ENCODE peak calls at places on chromosomes 16 and 17, in six cellular contexts. X is NT2/D1, I is endodermal cell, F is pancreas, R is A549, S is heart left ventricle. P is an unnamed sample.

GRCh38 chr17:72219136-72219823 is 98.5 kb downstream of the SOX9 start:
- DNase-seq in F (no peak), I (peak), R (no peak), X (no peak), S (no peak), P (no peak)

GRCh38 chr16:89473791-89474414 is 16.5 kb downstream of the ANKRD11 start:
- DNase-seq in X (no peak), I (peak), F (no peak), R (no peak), S (no peak), P (no peak)

GRCh38 chr17:1627219-1627986 is 1.2 kb downstream of the SLC43A2 start:
- DNase-seq in R (no peak), X (no peak), I (peak), F (peak), S (peak), P (no peak)

GRCh38 chr16:74580828-74581227 is 26.1 kb downstream of the GLG1 start:
- DNase-seq in R (no peak), X (no peak), I (no peak), F (no peak), S (no peak), P (no peak)

GRCh38 chr17:2449486-2449885 is 48.6 kb upstream of the MNT start:
- DNase-seq in R (no peak), I (no peak), S (no peak), X (no peak), F (no peak), P (no peak)

GRCh38 chr16:17773698-17774101 is 302.9 kb upstream of the XYLT1 start:
- DNase-seq in I (no peak), X (no peak), R (no peak), F (no peak), S (no peak), P (no peak)

GRCh38 chr16:88769617-88770458 is 15.2 kb downstream of the PIEZO1 start:
- DNase-seq in I (peak), R (peak), X (peak), F (no peak), S (no peak), P (no peak)

GRCh38 chr17:16107165-16107770 is 107.6 kb downstream of the TTC19 start:
- DNase-seq in X (no peak), I (no peak), R (no peak), S (no peak), F (no peak), P (no peak)

GRCh38 chr17:83136156-83136555 is 56.7 kb downstream of the METRNL start:
- DNase-seq in I (peak), R (no peak), S (no peak), X (no peak), F (no peak), P (no peak)

GRCh38 chr17:54353789-54354525 is 531.2 kb downstream of the KIF2B start:
- DNase-seq in F (no peak), I (no peak), X (no peak), S (no peak), R (no peak), P (no peak)
- H3K4me3 ChIP-seq in F (no peak), I (no peak), X (no peak), S (no peak), R (no peak), P (no peak)

DNA sequence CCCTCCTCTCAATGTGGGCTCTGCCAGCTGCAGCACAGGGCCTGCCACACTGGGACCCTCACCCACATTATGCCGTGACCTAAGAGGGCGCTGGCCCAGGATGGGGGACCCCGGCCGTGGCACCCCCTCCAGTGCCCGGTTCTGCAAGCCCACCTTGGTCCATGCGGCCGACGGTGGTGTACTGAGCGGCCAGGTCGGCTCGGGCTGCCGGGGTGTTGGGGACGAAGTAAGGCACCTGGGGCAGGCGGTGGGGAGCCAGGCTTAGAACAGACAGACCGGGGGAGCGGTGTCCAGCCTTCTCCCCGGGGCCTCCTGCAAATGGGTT is 6.5 kb downstream of the SGSH start:
- DNase-seq in S (no peak), F (no peak), X (no peak), I (no peak), R (no peak), P (no peak)
- H3K4me3 ChIP-seq in S (no peak), F (no peak), X (no peak), I (no peak), R (no peak), P (no peak)

GRCh38 chr17:49696233-49696761 is 11.5 kb downstream of the SLC35B1 start:
- DNase-seq in R (no peak), S (no peak), I (no peak), F (no peak), X (no peak), P (no peak)

GRCh38 chr17:49692751-49693150 is 14.9 kb upstream of the SPOP start:
- DNase-seq in R (no peak), I (peak), F (no peak), X (no peak), S (no peak), P (no peak)

GRCh38 chr17:49695698-49696232 is 12.0 kb downstream of the SLC35B1 start:
- DNase-seq in R (no peak), I (no peak), F (no peak), X (no peak), S (no peak), P (no peak)

GRCh38 chr17:49698005-49698404 is 9.8 kb downstream of the SLC35B1 start:
- DNase-seq in R (no peak), X (no peak), I (no peak), S (no peak), F (no peak), P (no peak)

GRCh38 chr17:49694847-49695697 is 12.7 kb downstream of the SLC35B1 start:
- DNase-seq in S (peak), R (peak), X (no peak), I (peak), F (peak), P (peak)
- H3K4me3 ChIP-seq in S (no peak), R (no peak), X (no peak), I (no peak), F (no peak), P (peak)

GRCh38 chr17:47731396-47731795 is 1.6 kb upstream of the TBX21 start:
- DNase-seq in R (no peak), I (no peak), S (no peak), X (no peak), F (no peak), P (no peak)

GRCh38 chr17:47733414-47734288 is 615 bp downstream of the TBX21 start:
- DNase-seq in I (peak), F (no peak), X (no peak), S (no peak), R (no peak), P (no peak)

GRCh38 chr17:47732399-47733046 is 513 bp upstream of the TBX21 start:
- DNase-seq in X (no peak), S (no peak), I (no peak), R (no peak), F (no peak), P (no peak)

GRCh38 chr17:47735139-47735464 is 2.1 kb downstream of the TBX21 start:
- DNase-seq in S (no peak), F (no peak), I (no peak), X (no peak), R (no peak), P (no peak)

DNA sequence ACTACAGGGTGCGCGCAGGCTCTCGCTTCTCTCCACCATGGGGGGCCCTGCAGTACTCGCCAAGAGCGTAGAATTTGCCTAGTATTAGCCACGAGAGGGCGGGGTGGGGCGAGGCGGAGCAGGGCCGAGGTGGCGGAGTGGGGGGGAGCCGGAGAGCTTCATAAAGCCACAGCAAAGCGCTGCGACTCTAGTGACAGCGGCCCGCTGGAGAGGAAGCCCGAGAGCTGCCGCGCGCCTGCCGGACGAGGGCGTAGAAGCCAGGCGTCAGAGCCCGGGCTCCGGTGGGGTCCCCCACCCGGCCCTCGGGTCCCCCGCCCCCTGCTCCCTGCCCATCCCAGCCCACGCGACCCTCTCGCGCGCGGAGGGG is at the start of gene TBX21:
- DNase-seq in F (peak), X (no peak), I (peak), S (peak), R (peak), P (no peak)
- H3K4me3 ChIP-seq in F (peak), X (peak), I (peak), S (peak), R (peak), P (peak)

GRCh38 chr16:86576591-86577313 is 1.6 kb upstream of the FOXL1 start:
- DNase-seq in R (no peak), S (no peak), F (no peak), X (no peak), I (peak), P (no peak)

GRCh38 chr16:86573646-86574508 is 4.5 kb upstream of the FOXL1 start:
- DNase-seq in R (no peak), I (peak), S (no peak), F (no peak), X (no peak), P (no peak)

GRCh38 chr16:86574646-86575045 is 3.7 kb upstream of the FOXL1 start:
- DNase-seq in R (no peak), I (peak), S (no peak), X (no peak), F (no peak), P (no peak)

GRCh38 chr16:86575754-86576557 is 2.4 kb upstream of the FOXL1 start:
- DNase-seq in X (peak), S (peak), I (peak), R (peak), F (peak), P (peak)

DNA sequence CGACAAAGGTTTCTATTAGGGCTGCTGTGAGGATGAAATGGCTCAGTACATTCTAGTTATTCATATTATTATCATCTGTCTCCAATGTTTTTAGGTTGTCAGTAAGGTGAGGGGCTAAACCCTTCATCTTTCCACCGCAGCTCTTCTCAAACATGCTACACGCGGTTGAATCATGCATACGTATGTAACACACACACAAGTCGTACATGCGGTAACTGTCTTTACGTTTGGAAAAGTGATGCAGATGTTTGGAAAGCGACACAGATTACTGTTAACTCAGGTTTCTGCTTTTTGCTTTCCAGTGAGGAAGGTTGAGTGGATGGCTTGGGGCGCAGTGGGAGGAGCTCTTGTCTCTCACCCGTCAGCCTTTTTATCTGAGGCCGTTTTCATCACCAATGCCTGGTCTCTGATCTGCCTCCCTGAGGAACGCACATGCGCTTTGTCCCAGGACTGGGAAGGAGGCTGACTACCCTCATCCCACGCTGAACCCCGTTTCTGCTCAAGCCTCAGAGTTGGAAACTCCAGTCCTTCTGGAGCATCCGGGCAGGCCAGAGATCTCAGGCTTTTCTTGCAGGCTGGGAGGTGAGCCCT is 3.2 kb upstream of the FOXL1 start:
- DNase-seq in R (no peak), S (no peak), I (no peak), F (no peak), X (no peak), P (no peak)
- H3K4me3 ChIP-seq in R (no peak), S (no peak), I (peak), F (no peak), X (peak), P (peak)

DNA sequence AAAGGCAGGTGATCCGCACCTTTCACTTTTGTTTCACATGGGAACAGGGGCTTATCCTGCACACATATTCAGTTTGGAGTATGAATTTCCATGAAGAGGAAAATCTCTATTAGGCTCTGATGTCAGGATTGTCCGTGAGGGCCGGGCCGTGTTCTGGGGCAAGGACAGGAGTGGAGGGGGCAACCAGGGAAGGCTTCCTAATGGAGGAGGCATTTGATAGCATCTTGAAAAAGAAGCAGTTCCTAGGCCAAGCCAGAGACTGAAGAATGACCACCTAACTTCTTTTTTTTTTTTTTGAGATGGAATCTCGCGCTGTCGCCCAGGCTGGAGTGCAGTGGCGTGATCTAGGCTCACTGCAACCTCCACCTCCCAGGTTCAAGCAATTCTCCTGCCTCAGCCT is 174.2 kb downstream of the SEC14L1 start:
- DNase-seq in I (no peak), F (no peak), X (no peak), S (no peak), R (no peak), P (no peak)
- H3K4me3 ChIP-seq in I (no peak), F (no peak), X (no peak), S (no peak), R (no peak), P (no peak)

GRCh38 chr17:48625502-48626201 is 506 bp downstream of the HOXB9 start:
- DNase-seq in S (no peak), F (no peak), X (no peak), I (peak), R (peak), P (no peak)
- H3K4me3 ChIP-seq in S (peak), F (no peak), X (peak), I (peak), R (peak), P (peak)

DNA sequence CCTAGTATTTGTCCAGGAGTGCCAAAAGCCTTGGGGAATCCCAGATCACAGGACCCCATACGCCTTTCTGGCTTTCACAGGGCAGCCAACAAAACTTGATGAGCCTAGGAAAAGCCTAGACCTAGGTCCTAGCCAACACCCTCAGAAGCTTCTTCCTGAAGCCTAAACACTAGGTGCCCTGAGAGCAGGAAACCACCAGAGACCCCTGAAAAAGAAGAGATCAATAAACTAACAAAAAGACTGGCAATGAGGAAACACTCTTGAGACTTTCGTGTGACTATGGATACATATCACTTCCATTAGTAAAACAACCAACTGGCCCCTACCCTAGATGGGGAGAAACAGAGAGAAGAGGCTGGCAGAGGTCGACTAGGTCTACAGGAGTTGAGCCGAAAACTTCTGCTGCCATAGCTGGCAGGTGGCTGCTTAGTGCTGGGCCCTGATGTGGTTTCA is 1.2 kb downstream of the ORMDL3 start:
- DNase-seq in X (no peak), R (no peak), S (no peak), F (no peak), I (peak), P (no peak)
- H3K4me3 ChIP-seq in X (peak), R (peak), S (peak), F (peak), I (peak), P (peak)

GRCh38 chr17:48013876-48014602 is 23.6 kb downstream of the COPZ2 start:
- DNase-seq in X (no peak), S (no peak), R (no peak), F (no peak), I (no peak), P (no peak)

GRCh38 chr17:48014603-48015037 is 23.0 kb downstream of the COPZ2 start:
- DNase-seq in F (no peak), I (no peak), X (no peak), S (no peak), R (no peak), P (no peak)

GRCh38 chr17:48012151-48012520 is 25.5 kb downstream of the COPZ2 start:
- DNase-seq in F (no peak), S (peak), X (no peak), R (no peak), I (peak), P (no peak)

GRCh38 chr17:48010193-48010592 is 27.4 kb downstream of the COPZ2 start:
- DNase-seq in R (no peak), X (no peak), I (no peak), F (no peak), S (peak), P (no peak)

DNA sequence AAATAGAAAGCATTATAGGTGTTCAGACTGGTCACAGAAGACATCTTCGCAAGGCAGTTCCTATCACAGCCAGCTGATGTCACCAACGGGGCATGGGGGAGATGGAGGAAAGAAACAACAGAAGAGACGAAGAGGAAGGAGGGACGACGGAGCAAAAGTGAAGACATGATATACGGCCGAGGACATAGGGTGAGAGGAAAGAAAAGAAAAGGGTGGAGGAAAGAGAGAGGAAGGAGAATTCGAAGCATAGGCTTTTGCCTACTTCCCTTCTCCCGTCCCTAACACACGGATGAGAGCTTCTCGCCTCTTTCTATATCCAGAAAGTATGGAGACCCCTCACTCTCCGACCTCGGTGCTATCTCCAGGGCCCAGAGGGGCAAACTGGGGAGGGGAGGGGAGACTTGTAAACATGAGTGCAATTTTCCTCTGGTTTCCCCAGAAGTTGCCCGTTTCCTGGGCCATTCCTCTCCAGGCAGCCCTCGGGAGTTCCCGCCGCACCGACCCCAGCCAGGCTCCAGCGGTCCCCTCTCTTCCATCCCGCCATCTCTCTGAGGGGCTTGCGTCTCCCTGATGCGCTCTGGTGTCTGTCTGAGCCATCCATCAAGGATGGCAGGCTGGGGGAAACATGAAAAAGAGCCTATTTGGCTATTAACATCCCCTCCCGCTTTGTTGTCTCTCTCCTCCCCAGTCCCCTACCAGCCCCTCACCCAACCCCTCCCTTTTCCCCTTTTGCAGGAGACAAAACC is 26.0 kb downstream of the COPZ2 start:
- DNase-seq in F (no peak), I (peak), S (peak), R (peak), X (no peak), P (no peak)
- H3K4me3 ChIP-seq in F (no peak), I (peak), S (peak), R (no peak), X (peak), P (peak)